ENCODE peak calls at places on chromosomes 13 and 19, in eight cellular contexts. G is mammary epithelial cell; Q is omental fat pad; T is GM12891; E is T-helper 17 cell; O is CD4-positive, alpha-beta memory T cell; J is T47D; H is mesenchymal stem cell. Z is an unnamed sample.
A peak's percentile ranks its signal among the peaks of the same experiment; 100 is the strongest.

GRCh38 chr19:55406869-55407624 is 541 bp downstream of the UBE2S start:
- DNase-seq in T (no peak), Q (no peak), O (no peak), G (no peak), J (no peak), E (no peak), H (peak; percentile 37), Z (no peak)

GRCh38 chr19:14391156-14391821 is 10.0 kb downstream of the ADGRE5 start:
- DNase-seq in J (no peak), H (no peak), O (no peak), T (no peak), Q (no peak), E (no peak), G (no peak), Z (no peak)

GRCh38 chr19:38617764-38618589 is at the start of gene MAP4K1:
- DNase-seq in E (peak; percentile 54), J (peak; percentile 11), H (no peak), G (no peak), Q (no peak), O (peak; percentile 65), T (peak; percentile 74), Z (no peak)

GRCh38 chr19:47226426-47227346 is 4.3 kb downstream of the BBC3 start:
- DNase-seq in E (no peak), J (no peak), Q (peak; percentile 54), G (peak; percentile 50), H (peak; percentile 90), T (peak; percentile 58), O (peak; percentile 29), Z (no peak)

GRCh38 chr13:42274386-42275097 is 2.6 kb downstream of the AKAP11 start:
- DNase-seq in Q (no peak), J (no peak), H (no peak), O (no peak), G (no peak), T (no peak), E (no peak), Z (no peak)

GRCh38 chr13:98451676-98452105 is 125.2 kb downstream of the STK24 start:
- DNase-seq in G (no peak), J (no peak), O (no peak), T (no peak), Q (no peak), E (no peak), H (no peak), Z (no peak)

GRCh38 chr13:53064721-53065120 is 36.1 kb downstream of the OLFM4 start:
- DNase-seq in J (no peak), T (no peak), Q (no peak), H (no peak), G (no peak), O (no peak), E (no peak), Z (no peak)

GRCh38 chr13:33014291-33014690 is 1.9 kb upstream of the KL start:
- DNase-seq in Q (no peak), G (no peak), E (no peak), J (peak; percentile 45), H (peak; percentile 3), T (no peak), O (no peak), Z (no peak)

GRCh38 chr19:2015611-2015950 is at the start of gene BTBD2:
- DNase-seq in J (no peak), Q (no peak), E (peak; percentile 52), T (no peak), G (peak; percentile 44), H (peak; percentile 65), O (peak; percentile 27), Z (no peak)

GRCh38 chr13:104314926-104315535 is 1248.8 kb upstream of the SLC10A2 start:
- DNase-seq in E (no peak), T (no peak), Q (no peak), J (no peak), G (peak; percentile 28), O (no peak), H (no peak), Z (no peak)

GRCh38 chr19:53906211-53907192 is 2.6 kb upstream of the CACNG7 start:
- DNase-seq in O (peak; percentile 56), E (peak; percentile 57), H (no peak), J (peak; percentile 66), G (no peak), T (peak; percentile 71), Q (no peak), Z (peak; percentile 73)

GRCh38 chr13:71867101-71867814 is at the start of gene DACH1:
- DNase-seq in G (peak; percentile 23), O (peak; percentile 2), E (no peak), T (peak; percentile 26), H (peak; percentile 98), J (peak; percentile 46), Q (no peak), Z (peak; percentile 63)

GRCh38 chr13:113732176-113732960 is 26.7 kb upstream of the TMEM255B start:
- DNase-seq in O (no peak), T (no peak), Q (no peak), G (no peak), E (no peak), J (no peak), H (no peak), Z (no peak)

GRCh38 chr19:38543807-38544568 is 73.8 kb downstream of the MAP4K1 start:
- DNase-seq in E (no peak), T (peak; percentile 58), G (peak; percentile 93), H (peak; percentile 88), Q (peak; percentile 58), J (peak; percentile 54), O (no peak), Z (peak; percentile 60)

GRCh38 chr13:31067416-31068118 is 94.1 kb downstream of the HSPH1 start:
- DNase-seq in G (peak; percentile 83), T (no peak), H (peak; percentile 37), Q (no peak), O (no peak), J (no peak), E (no peak), Z (no peak)

GRCh38 chr13:95527955-95528354 is 24.6 kb upstream of the CLDN10 start:
- DNase-seq in J (no peak), E (no peak), H (no peak), G (no peak), O (no peak), Q (no peak), T (no peak), Z (no peak)

GRCh38 chr13:23755040-23755439 is 134.2 kb downstream of the MIPEP start:
- DNase-seq in G (no peak), O (no peak), Q (no peak), J (no peak), E (no peak), H (no peak), T (no peak), Z (no peak)

GRCh38 chr13:94315188-94315587 is 164.3 kb downstream of the DCT start:
- DNase-seq in Q (no peak), E (no peak), H (no peak), J (no peak), O (no peak), T (no peak), G (no peak), Z (no peak)

Z was measured in 8988T.